ENCODE peak calls at places on chromosomes 5 and 9, in nine cellular contexts. One of them, this sample, is unnamed.

GRCh38 chr9:1083325-1083913 is 33.3 kb downstream of the DMRT2 start:
- DNase-seq in breast epithelium: no peak
- DNase-seq in brain microvascular endothelial cell: no peak
- DNase-seq in AG04450: no peak
- DNase-seq in heart right ventricle: peak; percentile 27
- DNase-seq in fibroblast of lung: no peak
- DNase-seq in left ventricle myocardium inferior: peak; percentile 21
- DNase-seq in IMR-90: no peak
- DNase-seq in BJ: no peak
- DNase-seq in this sample: no peak

GRCh38 chr5:82313016-82313415 is 34.9 kb upstream of the RPS23 start:
- DNase-seq in heart right ventricle: no peak
- DNase-seq in left ventricle myocardium inferior: no peak
- DNase-seq in fibroblast of lung: no peak
- DNase-seq in BJ: no peak
- DNase-seq in breast epithelium: no peak
- DNase-seq in brain microvascular endothelial cell: peak; percentile 25
- DNase-seq in AG04450: no peak
- DNase-seq in IMR-90: no peak
- DNase-seq in this sample: no peak

GRCh38 chr9:108041551-108041950 is 552.0 kb upstream of the KLF4 start:
- DNase-seq in breast epithelium: no peak
- DNase-seq in brain microvascular endothelial cell: peak; percentile 73
- DNase-seq in left ventricle myocardium inferior: no peak
- DNase-seq in AG04450: no peak
- DNase-seq in heart right ventricle: no peak
- DNase-seq in fibroblast of lung: peak; percentile 48
- DNase-seq in BJ: no peak
- DNase-seq in IMR-90: peak; percentile 69
- DNase-seq in this sample: no peak

GRCh38 chr9:4339357-4339756 is 39.5 kb upstream of the GLIS3 start:
- DNase-seq in fibroblast of lung: peak; percentile 86
- DNase-seq in brain microvascular endothelial cell: peak; percentile 91
- DNase-seq in heart right ventricle: peak; percentile 79
- DNase-seq in breast epithelium: peak; percentile 79
- DNase-seq in IMR-90: peak; percentile 82
- DNase-seq in AG04450: peak; percentile 58
- DNase-seq in left ventricle myocardium inferior: peak; percentile 79
- DNase-seq in BJ: peak; percentile 20
- DNase-seq in this sample: peak; percentile 83

GRCh38 chr9:121559183-121559582 is 59.5 kb upstream of the GGTA1 start:
- DNase-seq in BJ: peak; percentile 42
- DNase-seq in AG04450: no peak
- DNase-seq in IMR-90: peak; percentile 66
- DNase-seq in breast epithelium: no peak
- DNase-seq in fibroblast of lung: no peak
- DNase-seq in left ventricle myocardium inferior: no peak
- DNase-seq in brain microvascular endothelial cell: peak; percentile 57
- DNase-seq in heart right ventricle: no peak
- DNase-seq in this sample: no peak

GRCh38 chr9:126704157-126704941 is 90.6 kb downstream of the LMX1B start:
- DNase-seq in BJ: no peak
- DNase-seq in AG04450: no peak
- DNase-seq in heart right ventricle: no peak
- DNase-seq in fibroblast of lung: peak; percentile 28
- DNase-seq in left ventricle myocardium inferior: no peak
- DNase-seq in IMR-90: peak; percentile 46
- DNase-seq in brain microvascular endothelial cell: peak; percentile 63
- DNase-seq in breast epithelium: peak; percentile 38
- DNase-seq in this sample: peak; percentile 84

GRCh38 chr9:37984672-37985611 is 81.0 kb upstream of the SLC25A51 start:
- DNase-seq in brain microvascular endothelial cell: peak; percentile 77
- DNase-seq in left ventricle myocardium inferior: peak; percentile 40
- DNase-seq in breast epithelium: no peak
- DNase-seq in IMR-90: peak; percentile 72
- DNase-seq in fibroblast of lung: peak; percentile 42
- DNase-seq in AG04450: no peak
- DNase-seq in heart right ventricle: peak; percentile 43
- DNase-seq in BJ: peak; percentile 27
- DNase-seq in this sample: no peak

GRCh38 chr5:10701567-10702039 is 59.4 kb downstream of the DAP start:
- DNase-seq in fibroblast of lung: peak; percentile 77
- DNase-seq in brain microvascular endothelial cell: peak; percentile 56
- DNase-seq in IMR-90: peak; percentile 71
- DNase-seq in heart right ventricle: no peak
- DNase-seq in left ventricle myocardium inferior: no peak
- DNase-seq in BJ: no peak
- DNase-seq in AG04450: no peak
- DNase-seq in breast epithelium: no peak
- DNase-seq in this sample: no peak

GRCh38 chr5:126707080-126707479 is 69.9 kb upstream of the LMNB1 start:
- DNase-seq in AG04450: no peak
- DNase-seq in BJ: no peak
- DNase-seq in heart right ventricle: no peak
- DNase-seq in IMR-90: no peak
- DNase-seq in left ventricle myocardium inferior: no peak
- DNase-seq in breast epithelium: no peak
- DNase-seq in fibroblast of lung: no peak
- DNase-seq in brain microvascular endothelial cell: no peak
- DNase-seq in this sample: no peak

GRCh38 chr9:9558907-9559306 is 1053.9 kb downstream of the PTPRD start:
- DNase-seq in heart right ventricle: no peak
- DNase-seq in AG04450: no peak
- DNase-seq in fibroblast of lung: no peak
- DNase-seq in IMR-90: no peak
- DNase-seq in brain microvascular endothelial cell: no peak
- DNase-seq in left ventricle myocardium inferior: no peak
- DNase-seq in breast epithelium: no peak
- DNase-seq in BJ: no peak
- DNase-seq in this sample: no peak

GRCh38 chr9:86487222-86487841 is 133.1 kb upstream of the TUT7 start:
- DNase-seq in heart right ventricle: no peak
- DNase-seq in left ventricle myocardium inferior: no peak
- DNase-seq in AG04450: no peak
- DNase-seq in fibroblast of lung: peak; percentile 85
- DNase-seq in brain microvascular endothelial cell: no peak
- DNase-seq in IMR-90: peak; percentile 76
- DNase-seq in breast epithelium: no peak
- DNase-seq in BJ: no peak
- DNase-seq in this sample: no peak

GRCh38 chr5:141512390-141513020 is 23.6 kb downstream of the PCDHGC5 start:
- DNase-seq in IMR-90: peak; percentile 54
- DNase-seq in left ventricle myocardium inferior: peak; percentile 84
- DNase-seq in brain microvascular endothelial cell: peak; percentile 64
- DNase-seq in fibroblast of lung: peak; percentile 66
- DNase-seq in BJ: no peak
- DNase-seq in breast epithelium: peak; percentile 78
- DNase-seq in AG04450: no peak
- DNase-seq in heart right ventricle: peak; percentile 83
- DNase-seq in this sample: peak; percentile 83

GRCh38 chr5:151684690-151685361 is 1.9 kb downstream of the SPARC start:
- DNase-seq in left ventricle myocardium inferior: no peak
- DNase-seq in heart right ventricle: no peak
- DNase-seq in brain microvascular endothelial cell: peak; percentile 94
- DNase-seq in IMR-90: peak; percentile 97
- DNase-seq in AG04450: peak; percentile 94
- DNase-seq in fibroblast of lung: peak; percentile 98
- DNase-seq in breast epithelium: peak; percentile 53
- DNase-seq in BJ: peak; percentile 94
- DNase-seq in this sample: peak; percentile 72

GRCh38 chr9:130285271-130285670 is 19.7 kb downstream of the HMCN2 start:
- DNase-seq in breast epithelium: no peak
- DNase-seq in heart right ventricle: no peak
- DNase-seq in fibroblast of lung: no peak
- DNase-seq in BJ: no peak
- DNase-seq in IMR-90: no peak
- DNase-seq in brain microvascular endothelial cell: no peak
- DNase-seq in left ventricle myocardium inferior: no peak
- DNase-seq in AG04450: no peak
- DNase-seq in this sample: no peak

GRCh38 chr9:130284690-130285089 is 19.1 kb downstream of the HMCN2 start:
- DNase-seq in brain microvascular endothelial cell: no peak
- DNase-seq in breast epithelium: no peak
- DNase-seq in BJ: no peak
- DNase-seq in left ventricle myocardium inferior: no peak
- DNase-seq in IMR-90: no peak
- DNase-seq in heart right ventricle: no peak
- DNase-seq in AG04450: no peak
- DNase-seq in fibroblast of lung: no peak
- DNase-seq in this sample: no peak

GRCh38 chr9:130286781-130287428 is 21.3 kb downstream of the HMCN2 start:
- DNase-seq in brain microvascular endothelial cell: no peak
- DNase-seq in AG04450: no peak
- DNase-seq in BJ: no peak
- DNase-seq in IMR-90: no peak
- DNase-seq in left ventricle myocardium inferior: no peak
- DNase-seq in heart right ventricle: no peak
- DNase-seq in breast epithelium: no peak
- DNase-seq in fibroblast of lung: no peak
- DNase-seq in this sample: no peak

GRCh38 chr9:130287736-130288135 is 22.2 kb downstream of the HMCN2 start:
- DNase-seq in BJ: no peak
- DNase-seq in breast epithelium: no peak
- DNase-seq in brain microvascular endothelial cell: no peak
- DNase-seq in left ventricle myocardium inferior: no peak
- DNase-seq in IMR-90: no peak
- DNase-seq in heart right ventricle: no peak
- DNase-seq in fibroblast of lung: no peak
- DNase-seq in AG04450: no peak
- DNase-seq in this sample: no peak

DNA sequence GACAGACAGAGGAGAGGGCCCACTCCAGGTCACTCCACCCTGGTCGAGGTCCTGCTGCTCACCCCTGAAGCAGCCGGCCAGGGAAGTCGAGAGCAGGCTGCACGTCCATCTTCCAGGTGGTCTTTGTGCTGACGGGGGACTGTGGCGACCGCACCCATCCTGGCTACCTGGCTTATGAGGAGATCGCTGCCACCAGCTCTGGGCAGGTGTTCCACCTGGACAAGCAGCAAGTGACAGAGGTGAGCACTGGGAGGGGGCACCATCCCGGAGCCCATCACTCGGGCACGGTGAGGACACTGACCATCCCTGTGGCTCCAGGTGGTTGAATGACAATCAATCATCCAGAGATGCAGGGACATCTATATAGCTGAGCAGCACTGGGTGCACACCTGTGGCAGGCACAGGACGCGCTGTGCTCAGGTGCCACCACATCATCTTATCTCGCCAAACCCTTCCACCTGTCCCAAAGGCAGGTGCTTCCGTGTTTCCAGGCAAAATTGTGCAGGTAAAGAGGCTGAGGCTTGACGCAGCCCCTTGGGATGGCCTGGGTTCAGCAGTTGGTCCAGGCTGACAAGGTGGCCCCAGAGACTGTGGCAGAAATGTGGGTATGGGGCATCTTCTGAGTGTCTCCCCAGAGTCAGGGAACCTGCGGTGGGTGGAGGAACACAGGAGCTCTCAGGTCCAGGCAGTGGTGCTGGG is 20.7 kb downstream of the HMCN2 start:
- DNase-seq in IMR-90: no peak
- DNase-seq in left ventricle myocardium inferior: no peak
- DNase-seq in AG04450: no peak
- DNase-seq in fibroblast of lung: no peak
- DNase-seq in brain microvascular endothelial cell: no peak
- DNase-seq in BJ: no peak
- DNase-seq in heart right ventricle: no peak
- DNase-seq in breast epithelium: no peak
- DNase-seq in this sample: no peak
- H3K4me3 ChIP-seq in IMR-90: no peak overlapping the region
- H3K4me3 ChIP-seq in left ventricle myocardium inferior: peak overlapping the region; percentile 21
- H3K4me3 ChIP-seq in AG04450: no peak overlapping the region
- H3K4me3 ChIP-seq in fibroblast of lung: no peak overlapping the region
- H3K4me3 ChIP-seq in brain microvascular endothelial cell: no peak overlapping the region
- H3K4me3 ChIP-seq in BJ: no peak overlapping the region
- H3K4me3 ChIP-seq in heart right ventricle: no peak overlapping the region
- H3K4me3 ChIP-seq in breast epithelium: no peak overlapping the region
- H3K4me3 ChIP-seq in this sample: no peak overlapping the region

GRCh38 chr5:181027452-181028031 is 12.5 kb upstream of the BTNL9 start:
- DNase-seq in left ventricle myocardium inferior: no peak
- DNase-seq in heart right ventricle: no peak
- DNase-seq in breast epithelium: no peak
- DNase-seq in brain microvascular endothelial cell: no peak
- DNase-seq in IMR-90: no peak
- DNase-seq in AG04450: no peak
- DNase-seq in fibroblast of lung: no peak
- DNase-seq in BJ: no peak
- DNase-seq in this sample: no peak
- H3K4me3 ChIP-seq in left ventricle myocardium inferior: no peak overlapping the region
- H3K4me3 ChIP-seq in heart right ventricle: peak overlapping the region; percentile 8
- H3K4me3 ChIP-seq in breast epithelium: no peak overlapping the region
- H3K4me3 ChIP-seq in brain microvascular endothelial cell: no peak overlapping the region
- H3K4me3 ChIP-seq in IMR-90: no peak overlapping the region
- H3K4me3 ChIP-seq in AG04450: no peak overlapping the region
- H3K4me3 ChIP-seq in fibroblast of lung: no peak overlapping the region
- H3K4me3 ChIP-seq in BJ: no peak overlapping the region
- H3K4me3 ChIP-seq in this sample: no peak overlapping the region

DNA sequence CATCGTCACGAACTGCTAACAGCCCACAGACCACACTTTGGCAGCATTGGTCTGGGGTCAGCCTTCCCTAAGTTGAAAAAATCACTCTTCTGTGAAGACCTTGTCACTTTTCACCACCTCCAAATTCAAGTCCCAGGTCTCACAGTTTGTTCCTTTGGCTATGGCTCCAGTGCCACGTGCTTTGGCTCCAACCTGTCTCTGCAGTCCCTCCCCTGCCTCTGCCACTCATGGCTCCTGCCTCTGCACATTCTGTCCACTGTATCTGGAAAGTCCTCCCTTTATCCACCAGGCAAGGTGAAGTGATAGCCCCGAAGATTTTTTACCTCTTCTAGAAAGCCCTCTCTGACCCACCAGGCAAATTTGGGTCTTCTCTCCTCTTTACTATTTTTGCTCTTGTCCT is 5.3 kb downstream of the CKMT2 start:
- DNase-seq in IMR-90: no peak
- DNase-seq in fibroblast of lung: no peak
- DNase-seq in BJ: no peak
- DNase-seq in left ventricle myocardium inferior: peak; percentile 57
- DNase-seq in heart right ventricle: peak; percentile 31
- DNase-seq in brain microvascular endothelial cell: no peak
- DNase-seq in breast epithelium: no peak
- DNase-seq in AG04450: no peak
- DNase-seq in this sample: no peak
- H3K4me3 ChIP-seq in IMR-90: no peak overlapping the region
- H3K4me3 ChIP-seq in fibroblast of lung: no peak overlapping the region
- H3K4me3 ChIP-seq in BJ: no peak overlapping the region
- H3K4me3 ChIP-seq in left ventricle myocardium inferior: peak overlapping the region; percentile 70
- H3K4me3 ChIP-seq in heart right ventricle: no peak overlapping the region
- H3K4me3 ChIP-seq in brain microvascular endothelial cell: no peak overlapping the region
- H3K4me3 ChIP-seq in breast epithelium: no peak overlapping the region
- H3K4me3 ChIP-seq in AG04450: no peak overlapping the region
- H3K4me3 ChIP-seq in this sample: no peak overlapping the region

GRCh38 chr5:88034520-88034919 is 234.1 kb downstream of the TMEM161B start:
- DNase-seq in left ventricle myocardium inferior: no peak
- DNase-seq in heart right ventricle: no peak
- DNase-seq in fibroblast of lung: no peak
- DNase-seq in breast epithelium: no peak
- DNase-seq in AG04450: no peak
- DNase-seq in brain microvascular endothelial cell: no peak
- DNase-seq in BJ: no peak
- DNase-seq in IMR-90: no peak
- DNase-seq in this sample: no peak

GRCh38 chr5:88029011-88029410 is 239.6 kb downstream of the TMEM161B start:
- DNase-seq in brain microvascular endothelial cell: no peak
- DNase-seq in BJ: no peak
- DNase-seq in left ventricle myocardium inferior: no peak
- DNase-seq in fibroblast of lung: no peak
- DNase-seq in AG04450: no peak
- DNase-seq in IMR-90: no peak
- DNase-seq in breast epithelium: no peak
- DNase-seq in heart right ventricle: no peak
- DNase-seq in this sample: no peak

GRCh38 chr5:88033191-88033590 is 235.5 kb downstream of the TMEM161B start:
- DNase-seq in BJ: no peak
- DNase-seq in left ventricle myocardium inferior: no peak
- DNase-seq in IMR-90: no peak
- DNase-seq in brain microvascular endothelial cell: no peak
- DNase-seq in breast epithelium: no peak
- DNase-seq in AG04450: no peak
- DNase-seq in fibroblast of lung: no peak
- DNase-seq in heart right ventricle: no peak
- DNase-seq in this sample: no peak
- H3K4me3 ChIP-seq in BJ: no peak overlapping the region
- H3K4me3 ChIP-seq in left ventricle myocardium inferior: no peak overlapping the region
- H3K4me3 ChIP-seq in IMR-90: no peak overlapping the region
- H3K4me3 ChIP-seq in brain microvascular endothelial cell: no peak overlapping the region
- H3K4me3 ChIP-seq in breast epithelium: no peak overlapping the region
- H3K4me3 ChIP-seq in AG04450: no peak overlapping the region
- H3K4me3 ChIP-seq in fibroblast of lung: no peak overlapping the region
- H3K4me3 ChIP-seq in heart right ventricle: no peak overlapping the region
- H3K4me3 ChIP-seq in this sample: no peak overlapping the region